ENCODE peak calls at places on chromosomes 11 and 22, in ten cellular contexts. One of them, this sample, is unnamed.

GRCh38 chr11:86459682-86460460 is 85.2 kb downstream of the CCDC81 start:
- DNase-seq in fibroblast of mammary gland: peak; percentile 92
- DNase-seq in activated CD4-positive, alpha-beta T cell treated with anti-CD3 and anti-CD28 coated beads, Interleukin-2, amount 50 U/mL, for 24 hours: no peak
- DNase-seq in AG09319: no peak
- DNase-seq in AG04450: peak; percentile 83
- DNase-seq in stimulated activated CD4-positive, alpha-beta T cell treated with anti-CD3 and anti-CD28 coated beads, Interleukin-15, amount 100 ng/mL, for 1 hour: no peak
- DNase-seq in NCI-H524: no peak
- DNase-seq in AG08395: peak; percentile 81
- DNase-seq in myocyte: peak; percentile 82
- DNase-seq in skeletal muscle cell: peak; percentile 88
- DNase-seq in this sample: peak; percentile 47

GRCh38 chr11:69744435-69744834 is 30.7 kb downstream of the FGF4 start:
- DNase-seq in AG04450: peak; percentile 37
- DNase-seq in activated CD4-positive, alpha-beta T cell treated with anti-CD3 and anti-CD28 coated beads, Interleukin-2, amount 50 U/mL, for 24 hours: no peak
- DNase-seq in myocyte: peak; percentile 6
- DNase-seq in AG08395: no peak
- DNase-seq in skeletal muscle cell: peak; percentile 47
- DNase-seq in NCI-H524: no peak
- DNase-seq in AG09319: peak; percentile 4
- DNase-seq in stimulated activated CD4-positive, alpha-beta T cell treated with anti-CD3 and anti-CD28 coated beads, Interleukin-15, amount 100 ng/mL, for 1 hour: no peak
- DNase-seq in fibroblast of mammary gland: peak; percentile 43
- DNase-seq in this sample: no peak

GRCh38 chr11:18698341-18699268 is at the start of gene TMEM86A:
- DNase-seq in myocyte: peak; percentile 91
- DNase-seq in AG04450: no peak
- DNase-seq in NCI-H524: peak; percentile 61
- DNase-seq in AG09319: peak; percentile 20
- DNase-seq in activated CD4-positive, alpha-beta T cell treated with anti-CD3 and anti-CD28 coated beads, Interleukin-2, amount 50 U/mL, for 24 hours: peak; percentile 82
- DNase-seq in fibroblast of mammary gland: peak; percentile 56
- DNase-seq in AG08395: peak; percentile 96
- DNase-seq in stimulated activated CD4-positive, alpha-beta T cell treated with anti-CD3 and anti-CD28 coated beads, Interleukin-15, amount 100 ng/mL, for 1 hour: peak; percentile 87
- DNase-seq in skeletal muscle cell: peak; percentile 11
- DNase-seq in this sample: peak; percentile 95

GRCh38 chr11:21641839-21642238 is 551.0 kb upstream of the ANO5 start:
- DNase-seq in fibroblast of mammary gland: no peak
- DNase-seq in AG04450: no peak
- DNase-seq in NCI-H524: no peak
- DNase-seq in AG08395: no peak
- DNase-seq in myocyte: no peak
- DNase-seq in activated CD4-positive, alpha-beta T cell treated with anti-CD3 and anti-CD28 coated beads, Interleukin-2, amount 50 U/mL, for 24 hours: no peak
- DNase-seq in skeletal muscle cell: no peak
- DNase-seq in stimulated activated CD4-positive, alpha-beta T cell treated with anti-CD3 and anti-CD28 coated beads, Interleukin-15, amount 100 ng/mL, for 1 hour: no peak
- DNase-seq in AG09319: no peak
- DNase-seq in this sample: no peak

GRCh38 chr11:29263971-29264682 is 752.7 kb downstream of the KCNA4 start:
- DNase-seq in AG09319: no peak
- DNase-seq in NCI-H524: no peak
- DNase-seq in skeletal muscle cell: no peak
- DNase-seq in activated CD4-positive, alpha-beta T cell treated with anti-CD3 and anti-CD28 coated beads, Interleukin-2, amount 50 U/mL, for 24 hours: no peak
- DNase-seq in AG08395: no peak
- DNase-seq in stimulated activated CD4-positive, alpha-beta T cell treated with anti-CD3 and anti-CD28 coated beads, Interleukin-15, amount 100 ng/mL, for 1 hour: no peak
- DNase-seq in fibroblast of mammary gland: no peak
- DNase-seq in AG04450: no peak
- DNase-seq in myocyte: peak; percentile 15
- DNase-seq in this sample: no peak

GRCh38 chr11:94130589-94131362 is 2.1 kb downstream of the PANX1 start:
- DNase-seq in skeletal muscle cell: peak; percentile 85
- DNase-seq in NCI-H524: no peak
- DNase-seq in stimulated activated CD4-positive, alpha-beta T cell treated with anti-CD3 and anti-CD28 coated beads, Interleukin-15, amount 100 ng/mL, for 1 hour: no peak
- DNase-seq in myocyte: peak; percentile 36
- DNase-seq in AG08395: peak; percentile 82
- DNase-seq in AG04450: no peak
- DNase-seq in AG09319: peak; percentile 77
- DNase-seq in fibroblast of mammary gland: peak; percentile 96
- DNase-seq in activated CD4-positive, alpha-beta T cell treated with anti-CD3 and anti-CD28 coated beads, Interleukin-2, amount 50 U/mL, for 24 hours: no peak
- DNase-seq in this sample: no peak

GRCh38 chr11:121687961-121688566 is 235.3 kb upstream of the SORL1-AS1 start:
- DNase-seq in myocyte: peak; percentile 88
- DNase-seq in activated CD4-positive, alpha-beta T cell treated with anti-CD3 and anti-CD28 coated beads, Interleukin-2, amount 50 U/mL, for 24 hours: no peak
- DNase-seq in stimulated activated CD4-positive, alpha-beta T cell treated with anti-CD3 and anti-CD28 coated beads, Interleukin-15, amount 100 ng/mL, for 1 hour: no peak
- DNase-seq in NCI-H524: peak; percentile 12
- DNase-seq in fibroblast of mammary gland: peak; percentile 51
- DNase-seq in AG09319: no peak
- DNase-seq in AG04450: peak; percentile 23
- DNase-seq in AG08395: no peak
- DNase-seq in skeletal muscle cell: peak; percentile 53
- DNase-seq in this sample: no peak

GRCh38 chr11:75286826-75287465 is 46.4 kb downstream of the TPBGL start:
- DNase-seq in NCI-H524: no peak
- DNase-seq in fibroblast of mammary gland: peak; percentile 51
- DNase-seq in AG04450: no peak
- DNase-seq in AG09319: no peak
- DNase-seq in activated CD4-positive, alpha-beta T cell treated with anti-CD3 and anti-CD28 coated beads, Interleukin-2, amount 50 U/mL, for 24 hours: no peak
- DNase-seq in stimulated activated CD4-positive, alpha-beta T cell treated with anti-CD3 and anti-CD28 coated beads, Interleukin-15, amount 100 ng/mL, for 1 hour: no peak
- DNase-seq in skeletal muscle cell: no peak
- DNase-seq in myocyte: peak; percentile 27
- DNase-seq in AG08395: no peak
- DNase-seq in this sample: no peak

GRCh38 chr11:73510877-73511276 is 87.0 kb downstream of the FAM168A start:
- DNase-seq in NCI-H524: no peak
- DNase-seq in AG08395: no peak
- DNase-seq in AG04450: no peak
- DNase-seq in activated CD4-positive, alpha-beta T cell treated with anti-CD3 and anti-CD28 coated beads, Interleukin-2, amount 50 U/mL, for 24 hours: no peak
- DNase-seq in stimulated activated CD4-positive, alpha-beta T cell treated with anti-CD3 and anti-CD28 coated beads, Interleukin-15, amount 100 ng/mL, for 1 hour: no peak
- DNase-seq in skeletal muscle cell: no peak
- DNase-seq in AG09319: no peak
- DNase-seq in fibroblast of mammary gland: no peak
- DNase-seq in myocyte: no peak
- DNase-seq in this sample: no peak

GRCh38 chr11:16543642-16544041 is 187.3 kb upstream of the SOX6 start:
- DNase-seq in activated CD4-positive, alpha-beta T cell treated with anti-CD3 and anti-CD28 coated beads, Interleukin-2, amount 50 U/mL, for 24 hours: no peak
- DNase-seq in stimulated activated CD4-positive, alpha-beta T cell treated with anti-CD3 and anti-CD28 coated beads, Interleukin-15, amount 100 ng/mL, for 1 hour: no peak
- DNase-seq in skeletal muscle cell: no peak
- DNase-seq in AG04450: no peak
- DNase-seq in fibroblast of mammary gland: no peak
- DNase-seq in AG09319: no peak
- DNase-seq in myocyte: no peak
- DNase-seq in NCI-H524: no peak
- DNase-seq in AG08395: no peak
- DNase-seq in this sample: no peak

GRCh38 chr11:112459001-112459400 is 198.3 kb upstream of the PLET1 start:
- DNase-seq in AG04450: no peak
- DNase-seq in AG09319: no peak
- DNase-seq in activated CD4-positive, alpha-beta T cell treated with anti-CD3 and anti-CD28 coated beads, Interleukin-2, amount 50 U/mL, for 24 hours: no peak
- DNase-seq in stimulated activated CD4-positive, alpha-beta T cell treated with anti-CD3 and anti-CD28 coated beads, Interleukin-15, amount 100 ng/mL, for 1 hour: no peak
- DNase-seq in myocyte: no peak
- DNase-seq in skeletal muscle cell: no peak
- DNase-seq in fibroblast of mammary gland: peak; percentile 22
- DNase-seq in NCI-H524: no peak
- DNase-seq in AG08395: no peak
- DNase-seq in this sample: no peak

GRCh38 chr11:58577441-58578135 is 1.3 kb upstream of the ZFP91 start:
- DNase-seq in skeletal muscle cell: peak; percentile 56
- DNase-seq in fibroblast of mammary gland: peak; percentile 91
- DNase-seq in AG08395: peak; percentile 23
- DNase-seq in AG09319: peak; percentile 73
- DNase-seq in NCI-H524: no peak
- DNase-seq in myocyte: peak; percentile 95
- DNase-seq in activated CD4-positive, alpha-beta T cell treated with anti-CD3 and anti-CD28 coated beads, Interleukin-2, amount 50 U/mL, for 24 hours: peak; percentile 77
- DNase-seq in stimulated activated CD4-positive, alpha-beta T cell treated with anti-CD3 and anti-CD28 coated beads, Interleukin-15, amount 100 ng/mL, for 1 hour: peak; percentile 53
- DNase-seq in AG04450: peak; percentile 77
- DNase-seq in this sample: peak; percentile 64

GRCh38 chr22:46763051-46763705 is 728 bp downstream of the TBC1D22A start:
- DNase-seq in NCI-H524: no peak
- DNase-seq in myocyte: no peak
- DNase-seq in skeletal muscle cell: peak; percentile 7
- DNase-seq in activated CD4-positive, alpha-beta T cell treated with anti-CD3 and anti-CD28 coated beads, Interleukin-2, amount 50 U/mL, for 24 hours: no peak
- DNase-seq in AG04450: no peak
- DNase-seq in AG09319: no peak
- DNase-seq in fibroblast of mammary gland: peak; percentile 20
- DNase-seq in AG08395: peak; percentile 34
- DNase-seq in stimulated activated CD4-positive, alpha-beta T cell treated with anti-CD3 and anti-CD28 coated beads, Interleukin-15, amount 100 ng/mL, for 1 hour: no peak
- DNase-seq in this sample: no peak

GRCh38 chr11:122666743-122667142 is 11.2 kb downstream of the UBASH3B start:
- DNase-seq in skeletal muscle cell: no peak
- DNase-seq in activated CD4-positive, alpha-beta T cell treated with anti-CD3 and anti-CD28 coated beads, Interleukin-2, amount 50 U/mL, for 24 hours: no peak
- DNase-seq in NCI-H524: no peak
- DNase-seq in AG04450: no peak
- DNase-seq in AG09319: no peak
- DNase-seq in stimulated activated CD4-positive, alpha-beta T cell treated with anti-CD3 and anti-CD28 coated beads, Interleukin-15, amount 100 ng/mL, for 1 hour: no peak
- DNase-seq in fibroblast of mammary gland: no peak
- DNase-seq in myocyte: no peak
- DNase-seq in AG08395: no peak
- DNase-seq in this sample: no peak

GRCh38 chr11:6397636-6398035 is 7.4 kb downstream of the SMPD1 start:
- DNase-seq in AG04450: no peak
- DNase-seq in NCI-H524: no peak
- DNase-seq in myocyte: no peak
- DNase-seq in stimulated activated CD4-positive, alpha-beta T cell treated with anti-CD3 and anti-CD28 coated beads, Interleukin-15, amount 100 ng/mL, for 1 hour: no peak
- DNase-seq in fibroblast of mammary gland: no peak
- DNase-seq in AG09319: no peak
- DNase-seq in activated CD4-positive, alpha-beta T cell treated with anti-CD3 and anti-CD28 coated beads, Interleukin-2, amount 50 U/mL, for 24 hours: no peak
- DNase-seq in skeletal muscle cell: no peak
- DNase-seq in AG08395: peak; percentile 71
- DNase-seq in this sample: no peak

GRCh38 chr11:117058761-117059233 is 39.4 kb downstream of the SIK3 start:
- DNase-seq in AG08395: peak; percentile 76
- DNase-seq in myocyte: no peak
- DNase-seq in AG09319: no peak
- DNase-seq in AG04450: no peak
- DNase-seq in skeletal muscle cell: no peak
- DNase-seq in NCI-H524: no peak
- DNase-seq in activated CD4-positive, alpha-beta T cell treated with anti-CD3 and anti-CD28 coated beads, Interleukin-2, amount 50 U/mL, for 24 hours: no peak
- DNase-seq in stimulated activated CD4-positive, alpha-beta T cell treated with anti-CD3 and anti-CD28 coated beads, Interleukin-15, amount 100 ng/mL, for 1 hour: no peak
- DNase-seq in fibroblast of mammary gland: peak; percentile 86
- DNase-seq in this sample: no peak

GRCh38 chr11:60871378-60872061 is 4.2 kb downstream of the ZP1 start:
- DNase-seq in AG04450: no peak
- DNase-seq in activated CD4-positive, alpha-beta T cell treated with anti-CD3 and anti-CD28 coated beads, Interleukin-2, amount 50 U/mL, for 24 hours: no peak
- DNase-seq in skeletal muscle cell: peak; percentile 13
- DNase-seq in NCI-H524: no peak
- DNase-seq in stimulated activated CD4-positive, alpha-beta T cell treated with anti-CD3 and anti-CD28 coated beads, Interleukin-15, amount 100 ng/mL, for 1 hour: no peak
- DNase-seq in myocyte: peak; percentile 35
- DNase-seq in fibroblast of mammary gland: peak; percentile 65
- DNase-seq in AG08395: peak; percentile 50
- DNase-seq in AG09319: no peak
- DNase-seq in this sample: no peak

GRCh38 chr11:79076526-79077115 is 364.2 kb downstream of the TENM4 start:
- DNase-seq in stimulated activated CD4-positive, alpha-beta T cell treated with anti-CD3 and anti-CD28 coated beads, Interleukin-15, amount 100 ng/mL, for 1 hour: no peak
- DNase-seq in NCI-H524: no peak
- DNase-seq in fibroblast of mammary gland: peak; percentile 61
- DNase-seq in AG09319: no peak
- DNase-seq in myocyte: peak; percentile 8
- DNase-seq in AG08395: peak; percentile 49
- DNase-seq in AG04450: no peak
- DNase-seq in activated CD4-positive, alpha-beta T cell treated with anti-CD3 and anti-CD28 coated beads, Interleukin-2, amount 50 U/mL, for 24 hours: no peak
- DNase-seq in skeletal muscle cell: no peak
- DNase-seq in this sample: no peak

GRCh38 chr11:114293201-114293711 is 2.9 kb upstream of the NNMT start:
- DNase-seq in skeletal muscle cell: no peak
- DNase-seq in myocyte: no peak
- DNase-seq in AG09319: no peak
- DNase-seq in NCI-H524: no peak
- DNase-seq in fibroblast of mammary gland: peak; percentile 53
- DNase-seq in stimulated activated CD4-positive, alpha-beta T cell treated with anti-CD3 and anti-CD28 coated beads, Interleukin-15, amount 100 ng/mL, for 1 hour: no peak
- DNase-seq in activated CD4-positive, alpha-beta T cell treated with anti-CD3 and anti-CD28 coated beads, Interleukin-2, amount 50 U/mL, for 24 hours: no peak
- DNase-seq in AG08395: no peak
- DNase-seq in AG04450: no peak
- DNase-seq in this sample: no peak

GRCh38 chr22:27681037-27681436 is 120.5 kb downstream of the MN1 start:
- DNase-seq in fibroblast of mammary gland: no peak
- DNase-seq in activated CD4-positive, alpha-beta T cell treated with anti-CD3 and anti-CD28 coated beads, Interleukin-2, amount 50 U/mL, for 24 hours: no peak
- DNase-seq in NCI-H524: no peak
- DNase-seq in stimulated activated CD4-positive, alpha-beta T cell treated with anti-CD3 and anti-CD28 coated beads, Interleukin-15, amount 100 ng/mL, for 1 hour: no peak
- DNase-seq in skeletal muscle cell: no peak
- DNase-seq in myocyte: no peak
- DNase-seq in AG09319: no peak
- DNase-seq in AG04450: no peak
- DNase-seq in AG08395: no peak
- DNase-seq in this sample: no peak

GRCh38 chr11:107102692-107103463 is 84.6 kb upstream of the GUCY1A2 start:
- DNase-seq in AG09319: no peak
- DNase-seq in activated CD4-positive, alpha-beta T cell treated with anti-CD3 and anti-CD28 coated beads, Interleukin-2, amount 50 U/mL, for 24 hours: no peak
- DNase-seq in myocyte: no peak
- DNase-seq in stimulated activated CD4-positive, alpha-beta T cell treated with anti-CD3 and anti-CD28 coated beads, Interleukin-15, amount 100 ng/mL, for 1 hour: no peak
- DNase-seq in fibroblast of mammary gland: no peak
- DNase-seq in skeletal muscle cell: no peak
- DNase-seq in AG04450: no peak
- DNase-seq in AG08395: no peak
- DNase-seq in NCI-H524: no peak
- DNase-seq in this sample: no peak

GRCh38 chr22:41480397-41480735 is 11.4 kb downstream of the ACO2 start:
- DNase-seq in myocyte: no peak
- DNase-seq in AG09319: no peak
- DNase-seq in skeletal muscle cell: peak; percentile 72
- DNase-seq in activated CD4-positive, alpha-beta T cell treated with anti-CD3 and anti-CD28 coated beads, Interleukin-2, amount 50 U/mL, for 24 hours: no peak
- DNase-seq in NCI-H524: no peak
- DNase-seq in stimulated activated CD4-positive, alpha-beta T cell treated with anti-CD3 and anti-CD28 coated beads, Interleukin-15, amount 100 ng/mL, for 1 hour: no peak
- DNase-seq in fibroblast of mammary gland: peak; percentile 92
- DNase-seq in AG04450: peak; percentile 66
- DNase-seq in AG08395: peak; percentile 37
- DNase-seq in this sample: no peak

GRCh38 chr22:23389271-23390071 is 190.6 kb downstream of the IGLL1 start:
- DNase-seq in AG09319: no peak
- DNase-seq in stimulated activated CD4-positive, alpha-beta T cell treated with anti-CD3 and anti-CD28 coated beads, Interleukin-15, amount 100 ng/mL, for 1 hour: no peak
- DNase-seq in fibroblast of mammary gland: no peak
- DNase-seq in NCI-H524: no peak
- DNase-seq in AG04450: no peak
- DNase-seq in myocyte: no peak
- DNase-seq in AG08395: no peak
- DNase-seq in activated CD4-positive, alpha-beta T cell treated with anti-CD3 and anti-CD28 coated beads, Interleukin-2, amount 50 U/mL, for 24 hours: no peak
- DNase-seq in skeletal muscle cell: no peak
- DNase-seq in this sample: no peak

GRCh38 chr22:36301384-36301828 is 48.5 kb downstream of the APOL1 start:
- DNase-seq in skeletal muscle cell: no peak
- DNase-seq in NCI-H524: peak; percentile 11
- DNase-seq in stimulated activated CD4-positive, alpha-beta T cell treated with anti-CD3 and anti-CD28 coated beads, Interleukin-15, amount 100 ng/mL, for 1 hour: peak; percentile 77
- DNase-seq in myocyte: peak; percentile 53
- DNase-seq in fibroblast of mammary gland: peak; percentile 60
- DNase-seq in AG04450: peak; percentile 33
- DNase-seq in activated CD4-positive, alpha-beta T cell treated with anti-CD3 and anti-CD28 coated beads, Interleukin-2, amount 50 U/mL, for 24 hours: peak; percentile 74
- DNase-seq in AG08395: peak; percentile 71
- DNase-seq in AG09319: peak; percentile 24
- DNase-seq in this sample: peak; percentile 62

GRCh38 chr11:134950692-134951304 is 538.8 kb upstream of the B3GAT1 start:
- DNase-seq in fibroblast of mammary gland: peak; percentile 55
- DNase-seq in activated CD4-positive, alpha-beta T cell treated with anti-CD3 and anti-CD28 coated beads, Interleukin-2, amount 50 U/mL, for 24 hours: no peak
- DNase-seq in AG04450: no peak
- DNase-seq in myocyte: peak; percentile 73
- DNase-seq in AG09319: no peak
- DNase-seq in skeletal muscle cell: no peak
- DNase-seq in stimulated activated CD4-positive, alpha-beta T cell treated with anti-CD3 and anti-CD28 coated beads, Interleukin-15, amount 100 ng/mL, for 1 hour: no peak
- DNase-seq in AG08395: peak; percentile 35
- DNase-seq in NCI-H524: no peak
- DNase-seq in this sample: no peak

This sample was measured in mesothelial cell of epicardium.